ENCODE peak calls at places on chromosomes 4 and X, in nine cellular contexts. N is anterior cingulate cortex; U is CD8-positive, alpha-beta T cell; J is ecto neural progenitor cell; Z is H4; Y is AG09319; H is mammary epithelial cell; C is Daoy; R is neural crest cell. S is an unnamed sample.

GRCh38 chrX:129979207-129979920 is 3.1 kb upstream of the BCORL1 start:
- DNase-seq in N (no peak), U (no peak), J (peak), Z (no peak), Y (no peak), H (no peak), C (no peak), R (no peak), S (no peak)

GRCh38 chrX:28847423-28847822 is 260.2 kb downstream of the IL1RAPL1 start:
- DNase-seq in N (peak), U (no peak), J (no peak), Z (peak), Y (no peak), H (peak), C (no peak), R (peak), S (peak)

GRCh38 chr4:128565565-128566186 is 243.8 kb upstream of the JADE1 start:
- DNase-seq in N (no peak), U (no peak), J (peak), Z (peak), Y (no peak), H (no peak), C (peak), R (peak), S (peak)

GRCh38 chrX:1529328-1529727 is 7.7 kb downstream of the P2RY8 start:
- DNase-seq in N (no peak), U (peak), J (no peak), Z (no peak), Y (no peak), H (no peak), C (no peak), R (no peak), S (no peak)

GRCh38 chr4:158496030-158496741 is 25.5 kb upstream of the RXFP1 start:
- DNase-seq in N (no peak), U (no peak), J (peak), Z (no peak), Y (no peak), H (no peak), C (peak), R (peak), S (peak)

GRCh38 chrX:22314692-22315091 is 42.0 kb downstream of the CBLL2 start:
- DNase-seq in N (no peak), U (no peak), J (no peak), Z (peak), Y (no peak), H (peak), C (peak), R (no peak), S (no peak)

GRCh38 chr4:8281519-8282133 is 12.1 kb downstream of the HTRA3 start:
- DNase-seq in N (no peak), U (no peak), J (no peak), Z (no peak), Y (peak), H (no peak), C (no peak), R (no peak), S (no peak)

GRCh38 chr4:173182403-173182802 is 13.8 kb downstream of the GALNT7 start:
- DNase-seq in N (no peak), U (no peak), J (no peak), Z (peak), Y (no peak), H (peak), C (peak), R (no peak), S (no peak)

GRCh38 chrX:71622347-71623104 is 4.2 kb upstream of the CXCR3 start:
- DNase-seq in N (peak), U (peak), J (peak), Z (peak), Y (peak), H (peak), C (peak), R (peak), S (peak)

GRCh38 chr4:10001757-10002156 is 19.5 kb downstream of the SLC2A9 start:
- DNase-seq in N (no peak), U (no peak), J (no peak), Z (no peak), Y (no peak), H (no peak), C (no peak), R (no peak), S (no peak)

GRCh38 chr4:183099537-183100297 is 660 bp downstream of the WWC2 start:
- DNase-seq in N (no peak), U (peak), J (peak), Z (peak), Y (no peak), H (peak), C (peak), R (peak), S (no peak)

GRCh38 chr4:1283711-1284110 is 6.0 kb upstream of the MAEA start:
- DNase-seq in N (no peak), U (no peak), J (no peak), Z (no peak), Y (no peak), H (no peak), C (no peak), R (no peak), S (no peak)